ENCODE peak calls at places on chromosome 16, in seven cellular contexts. U is heart left ventricle, O is RWPE2, I is left lung, T is fibroblast of lung, W is stomach, L is lower leg skin. N is an unnamed sample.

GRCh38 chr16:56609463-56609921 is 1.1 kb downstream of the MT2A start:
- DNase-seq in L (no peak), O (no peak), I (no peak), W (peak; percentile 81), U (peak; percentile 78), T (peak; percentile 85), N (peak; percentile 86)

GRCh38 chr16:16120044-16120381 is 103.3 kb downstream of the ABCC6 start:
- DNase-seq in O (no peak), T (no peak), U (no peak), L (no peak), I (no peak), W (peak; percentile 51), N (no peak)

GRCh38 chr16:72978212-72978611 is 69.7 kb downstream of the ZFHX3 start:
- DNase-seq in I (no peak), U (no peak), L (no peak), W (no peak), T (no peak), O (no peak), N (peak; percentile 34)

GRCh38 chr16:64983983-64984382 is 137.9 kb downstream of the CDH11 start:
- DNase-seq in O (no peak), T (peak; percentile 86), W (no peak), L (no peak), I (no peak), U (peak; percentile 32), N (peak; percentile 75)

GRCh38 chr16:83891742-83892141 is 7.2 kb upstream of the MLYCD start:
- DNase-seq in L (no peak), W (no peak), U (no peak), T (no peak), O (no peak), I (no peak), N (no peak)

GRCh38 chr16:78669994-78670393 is 570.5 kb downstream of the WWOX start:
- DNase-seq in I (no peak), T (peak; percentile 79), U (peak; percentile 60), L (no peak), O (no peak), W (no peak), N (peak; percentile 38)

GRCh38 chr16:87409153-87409552 is 17.0 kb downstream of the MAP1LC3B start:
- DNase-seq in O (no peak), I (peak; percentile 25), U (no peak), T (no peak), W (no peak), L (peak; percentile 65), N (no peak)

GRCh38 chr16:86798247-86799041 is 220.1 kb downstream of the FOXL1 start:
- DNase-seq in U (no peak), T (peak; percentile 66), W (no peak), I (no peak), L (no peak), O (no peak), N (no peak)

GRCh38 chr16:19604911-19605310 is 49.4 kb downstream of the VPS35L start:
- DNase-seq in U (no peak), O (no peak), T (no peak), I (no peak), W (no peak), L (no peak), N (no peak)

GRCh38 chr16:21100447-21100846 is 50.2 kb downstream of the DNAH3 start:
- DNase-seq in U (no peak), I (no peak), T (peak; percentile 90), O (no peak), W (no peak), L (peak; percentile 2), N (peak; percentile 63)

GRCh38 chr16:77918792-77919707 is 103.3 kb upstream of the CLEC3A start:
- DNase-seq in U (no peak), I (no peak), O (no peak), T (peak; percentile 89), L (no peak), W (no peak), N (no peak)

GRCh38 chr16:11072420-11073153 is 128.2 kb downstream of the CLEC16A start:
- DNase-seq in L (no peak), U (no peak), I (no peak), T (peak; percentile 37), O (no peak), W (no peak), N (no peak)

GRCh38 chr16:86403541-86404163 is 106.7 kb upstream of the FOXF1 start:
- DNase-seq in I (no peak), L (no peak), O (no peak), U (no peak), T (no peak), W (no peak), N (no peak)

GRCh38 chr16:30491744-30492308 is 19.3 kb downstream of the ITGAL start:
- DNase-seq in O (no peak), W (no peak), U (no peak), L (no peak), T (peak; percentile 81), I (no peak), N (peak; percentile 77)

GRCh38 chr16:84878770-84879169 is 59.0 kb downstream of the CRISPLD2 start:
- DNase-seq in L (no peak), T (no peak), O (no peak), I (no peak), W (no peak), U (no peak), N (no peak)

GRCh38 chr16:31093132-31093703 is 1.4 kb downstream of the VKORC1 start:
- DNase-seq in O (peak; percentile 61), T (peak; percentile 41), I (no peak), U (no peak), W (no peak), L (no peak), N (peak; percentile 31)

GRCh38 chr16:31074073-31074813 is at the start of the genes ZNF646 and ZNF668:
- DNase-seq in L (peak; percentile 99), W (peak; percentile 99), O (peak; percentile 99), U (peak; percentile 99), I (peak; percentile 97), T (peak; percentile 100), N (peak; percentile 99)

GRCh38 chr16:11914759-11915643 is 755 bp downstream of the GSPT1 start:
- DNase-seq in I (peak; percentile 92), T (peak; percentile 39), L (peak; percentile 85), U (peak; percentile 52), W (peak; percentile 41), O (no peak), N (peak; percentile 29)

GRCh38 chr16:19884611-19885455 is at the start of gene GPRC5B:
- DNase-seq in I (peak; percentile 76), O (no peak), U (peak; percentile 79), T (peak; percentile 33), L (peak; percentile 90), W (peak; percentile 60), N (no peak)

GRCh38 chr16:12898556-12898955 is 2.8 kb upstream of the SHISA9 start:
- DNase-seq in U (no peak), O (no peak), L (no peak), I (no peak), T (no peak), W (no peak), N (no peak)

GRCh38 chr16:4599037-4599436 is 15.7 kb downstream of the UBALD1 start:
- DNase-seq in U (no peak), I (no peak), T (no peak), L (no peak), W (no peak), O (no peak), N (no peak)
- TF ChIP-seq CTCF in U (no peak), I (no peak), T (no peak), L (no peak), W (no peak), O (no peak), N (no peak)

DNA sequence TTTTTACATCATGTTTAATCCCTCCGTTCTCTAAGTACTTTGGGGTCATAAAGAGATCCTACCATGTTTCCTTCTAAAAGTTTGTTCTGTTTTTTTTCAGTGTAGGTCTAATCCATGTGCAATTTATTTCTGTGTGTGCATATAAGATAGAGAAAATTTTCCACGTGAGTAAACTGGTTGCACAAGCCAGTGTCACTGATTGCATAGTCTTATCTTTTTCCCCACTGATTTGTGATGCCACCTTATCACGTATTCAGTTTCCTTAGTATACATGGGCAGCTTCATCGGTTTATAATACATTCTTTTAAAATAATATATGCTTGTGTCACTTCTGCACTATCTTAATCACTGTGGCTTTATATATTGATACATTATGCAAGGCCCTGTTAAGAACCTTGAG is 49.2 kb downstream of the MRTFB start:
- DNase-seq in T (no peak), U (no peak), L (no peak), O (no peak), W (no peak), I (no peak), N (no peak)
- H3K4me3 ChIP-seq in T (no peak overlapping the region), U (no peak overlapping the region), L (no peak overlapping the region), O (no peak overlapping the region), W (no peak overlapping the region), I (no peak overlapping the region), N (no peak overlapping the region)

DNA sequence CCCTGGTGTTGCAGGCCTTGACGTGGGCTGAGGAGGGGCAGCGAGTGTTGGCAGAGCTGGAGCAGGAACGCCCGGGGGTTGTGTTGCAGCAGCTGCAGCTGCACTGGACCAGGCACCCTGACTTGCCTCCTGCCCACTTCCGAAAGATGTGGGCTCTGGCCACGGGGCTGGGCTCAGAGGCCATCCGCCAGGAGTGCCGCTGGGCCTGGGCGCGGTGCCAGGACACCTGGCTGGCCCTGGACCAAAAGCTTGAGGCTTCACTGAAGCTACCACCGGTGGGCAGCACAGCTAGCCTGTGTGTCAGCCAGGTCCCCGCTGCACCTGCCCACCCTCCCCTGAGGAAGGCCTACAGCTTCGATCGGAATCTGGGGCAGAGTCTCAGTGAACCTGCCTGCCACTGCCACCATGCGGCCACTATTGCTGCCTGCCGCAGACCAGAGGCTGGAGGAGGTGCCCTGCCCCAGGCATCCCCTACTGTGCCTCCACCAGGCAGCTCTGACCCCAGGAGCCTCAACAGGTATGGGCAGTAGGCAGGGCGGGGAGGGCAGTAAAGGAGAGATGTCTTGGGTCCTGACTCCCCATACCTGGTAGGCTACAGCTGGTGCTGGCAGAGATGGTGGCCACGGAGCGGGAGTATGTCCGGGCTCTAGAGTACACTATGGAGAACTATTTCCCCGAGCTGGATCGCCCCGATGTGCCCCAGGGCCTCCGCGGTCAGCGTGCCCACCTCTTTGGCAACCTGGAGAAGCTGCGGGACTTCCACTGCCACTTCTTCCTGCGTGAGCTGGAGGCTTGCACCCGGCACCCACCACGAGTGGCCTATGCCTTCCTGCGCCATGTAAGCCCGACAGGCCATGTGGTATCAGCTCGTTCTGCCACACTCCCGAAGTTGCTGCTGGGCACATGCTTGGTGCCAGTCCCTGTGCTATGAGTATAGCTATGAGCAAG is 5.6 kb downstream of the PLEKHG4 start:
- DNase-seq in U (peak; percentile 53), L (no peak), W (peak; percentile 61), I (peak; percentile 82), T (peak; percentile 26), O (peak; percentile 66), N (no peak)
- TF ChIP-seq CTCF in U (peak; percentile 27), L (no peak), W (no peak), I (no peak), T (peak; percentile 54), O (peak; percentile 44), N (peak; percentile 40)

GRCh38 chr16:89670496-89671431 is 13.1 kb downstream of the SPATA33 start:
- DNase-seq in T (peak; percentile 22), L (no peak), I (peak; percentile 34), W (no peak), U (no peak), O (no peak), N (no peak)

GRCh38 chr16:89667633-89668032 is 10.0 kb downstream of the SPATA33 start:
- DNase-seq in I (peak; percentile 38), T (no peak), L (no peak), U (no peak), W (no peak), O (no peak), N (no peak)

GRCh38 chr16:89672177-89672941 is 14.1 kb upstream of the CDK10 start:
- DNase-seq in T (no peak), U (no peak), W (no peak), O (no peak), I (no peak), L (no peak), N (no peak)

GRCh38 chr16:89669755-89670154 is 12.1 kb downstream of the SPATA33 start:
- DNase-seq in W (no peak), T (no peak), I (no peak), O (no peak), U (no peak), L (no peak), N (no peak)

GRCh38 chr16:89668790-89669158 is 11.1 kb downstream of the SPATA33 start:
- DNase-seq in W (no peak), T (no peak), I (peak; percentile 4), U (no peak), O (no peak), L (no peak), N (no peak)
- H3K4me3 ChIP-seq in W (no peak overlapping the region), T (no peak overlapping the region), I (no peak overlapping the region), U (no peak overlapping the region), O (no peak overlapping the region), L (no peak overlapping the region), N (no peak overlapping the region)